ENCODE peak calls at places on chromosomes 16 and 17, in nine cellular contexts. G, B, A, O, Y, V, R, J and T are unnamed samples.

GRCh38 chr16:47664653-47665325 is 203.7 kb downstream of the PHKB start:
- DNase-seq in J (no peak), O (no peak), Y (no peak), V (no peak), G (peak; percentile 44), R (no peak), A (no peak), B (no peak), T (no peak)

GRCh38 chr16:4371481-4372314 is at the start of gene VASN:
- DNase-seq in A (peak; percentile 73), V (peak; percentile 40), R (peak; percentile 91), Y (peak; percentile 96), J (peak; percentile 96), O (peak; percentile 85), G (peak; percentile 68), B (peak; percentile 96), T (peak; percentile 71)

GRCh38 chr16:47725188-47725695 is 264.1 kb downstream of the PHKB start:
- DNase-seq in G (no peak), Y (no peak), V (no peak), B (no peak), O (no peak), R (no peak), A (no peak), J (no peak), T (no peak)

GRCh38 chr17:32962320-32962707 is 29.3 kb upstream of the SPACA3 start:
- DNase-seq in Y (no peak), J (no peak), O (no peak), G (no peak), B (no peak), R (no peak), V (no peak), A (no peak), T (peak; percentile 25)

GRCh38 chr17:51165680-51166197 is 472 bp upstream of the NME2 start:
- DNase-seq in V (no peak), R (peak; percentile 63), O (no peak), G (no peak), A (no peak), B (no peak), J (peak; percentile 25), Y (no peak), T (no peak)

GRCh38 chr16:38941-39892 is 14.2 kb downstream of the POLR3K start:
- DNase-seq in R (peak; percentile 49), J (peak; percentile 36), Y (no peak), V (no peak), G (no peak), O (no peak), B (peak; percentile 86), A (no peak), T (no peak)

GRCh38 chr17:1592751-1593629 is 30.4 kb upstream of the PITPNA start:
- DNase-seq in O (no peak), R (no peak), Y (no peak), B (peak; percentile 71), V (no peak), A (peak; percentile 62), J (no peak), G (no peak), T (no peak)

GRCh38 chr17:48792033-48792798 is 24.8 kb downstream of the TTLL6 start:
- DNase-seq in O (no peak), G (no peak), Y (no peak), R (no peak), B (no peak), V (no peak), J (no peak), A (no peak), T (no peak)

GRCh38 chr16:66337434-66338188 is 28.9 kb upstream of the CDH5 start:
- DNase-seq in G (no peak), O (no peak), B (no peak), A (no peak), Y (no peak), V (no peak), J (no peak), R (no peak), T (no peak)

GRCh38 chr16:50839920-50840729 is 98.2 kb downstream of the CYLD start:
- DNase-seq in O (no peak), J (no peak), A (no peak), Y (peak; percentile 61), B (no peak), V (no peak), G (no peak), R (no peak), T (peak; percentile 31)

GRCh38 chr16:79278506-79278905 is 322.0 kb downstream of the MAF start:
- DNase-seq in G (no peak), J (no peak), R (no peak), O (no peak), V (no peak), Y (no peak), A (no peak), B (peak; percentile 33), T (no peak)

GRCh38 chr17:63830278-63830677 is 2.8 kb upstream of the FTSJ3 start:
- DNase-seq in J (no peak), B (no peak), A (no peak), V (no peak), Y (no peak), O (no peak), R (no peak), G (no peak), T (no peak)

GRCh38 chr17:65864409-65864808 is 303.0 kb upstream of the AXIN2 start:
- DNase-seq in O (no peak), G (no peak), B (no peak), A (no peak), J (no peak), V (no peak), Y (no peak), R (no peak), T (no peak)

GRCh38 chr17:50675190-50675589 is 32.5 kb downstream of the ANKRD40 start:
- DNase-seq in G (no peak), A (no peak), V (no peak), B (no peak), R (no peak), O (no peak), J (no peak), Y (no peak), T (no peak)

GRCh38 chr17:78252111-78252634 is 20.7 kb downstream of the TMEM235 start:
- DNase-seq in A (no peak), G (no peak), O (no peak), Y (no peak), B (no peak), V (no peak), J (no peak), R (peak; percentile 67), T (no peak)

GRCh38 chr16:55576369-55576768 is 9.9 kb downstream of the CAPNS2 start:
- DNase-seq in G (no peak), R (no peak), O (no peak), V (no peak), B (no peak), J (no peak), Y (no peak), A (no peak), T (no peak)

GRCh38 chr16:82264781-82265180 is 94.8 kb upstream of the MPHOSPH6 start:
- DNase-seq in O (no peak), Y (no peak), J (no peak), G (no peak), A (no peak), V (no peak), R (no peak), B (no peak), T (no peak)

GRCh38 chr16:82263456-82264159 is 93.6 kb upstream of the MPHOSPH6 start:
- DNase-seq in J (peak; percentile 86), O (peak; percentile 41), G (peak; percentile 48), R (no peak), A (peak; percentile 22), V (peak; percentile 53), B (peak; percentile 22), Y (no peak), T (peak; percentile 75)

GRCh38 chr16:82260212-82260795 is 90.3 kb upstream of the MPHOSPH6 start:
- DNase-seq in R (no peak), Y (no peak), B (no peak), O (no peak), A (no peak), G (no peak), V (no peak), J (no peak), T (no peak)

GRCh38 chr16:82259731-82260130 is 89.7 kb upstream of the MPHOSPH6 start:
- DNase-seq in Y (no peak), G (no peak), V (no peak), J (no peak), A (no peak), R (no peak), O (no peak), B (no peak), T (no peak)

GRCh38 chr16:82262244-82262643 is 92.2 kb upstream of the MPHOSPH6 start:
- DNase-seq in J (no peak), O (no peak), B (no peak), G (no peak), A (no peak), Y (no peak), V (no peak), R (no peak), T (no peak)
- TF ChIP-seq POLR2A in J (no peak), O (no peak), B (no peak), G (no peak), A (no peak), Y (no peak), V (no peak), R (no peak), T (no peak)

DNA sequence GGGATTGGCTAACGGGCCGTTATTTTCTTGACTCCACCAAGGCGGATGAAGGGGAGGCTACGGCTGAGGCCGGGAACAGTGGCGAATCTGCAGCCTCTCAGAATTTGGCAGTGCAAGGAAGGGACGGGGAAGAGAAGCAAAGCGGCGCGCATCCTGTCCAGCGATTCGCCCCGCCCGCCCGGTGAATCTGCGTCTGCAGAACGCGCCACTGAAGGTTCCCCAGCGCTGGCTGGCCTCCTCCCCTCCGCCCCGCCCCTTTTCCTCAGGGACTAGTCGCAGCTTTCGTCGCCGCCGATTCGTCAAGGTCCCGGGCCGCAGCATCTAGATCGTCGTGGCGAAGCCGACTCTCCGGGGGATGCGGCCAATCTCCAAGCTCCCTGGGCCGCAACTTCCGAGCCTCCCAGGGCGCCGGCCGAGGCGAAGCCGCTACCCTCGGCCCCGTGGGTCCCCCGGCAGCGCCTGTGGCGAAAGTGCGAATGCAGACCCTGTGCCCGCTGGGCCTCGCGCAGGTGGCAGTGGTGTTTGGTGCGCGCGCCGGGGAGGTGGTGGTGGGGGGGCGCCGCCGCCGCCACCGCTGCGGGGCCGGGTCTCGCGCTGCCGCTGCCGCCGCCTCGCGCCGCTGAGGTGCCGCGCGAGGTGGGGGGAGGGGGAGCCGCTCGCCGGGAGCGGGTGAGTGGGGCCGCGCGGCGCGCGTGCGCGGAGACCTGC is at the start of gene SETD1A:
- DNase-seq in R (peak; percentile 98), B (peak; percentile 97), O (peak; percentile 97), J (peak; percentile 84), G (peak; percentile 98), Y (peak; percentile 99), V (peak; percentile 90), A (peak; percentile 95), T (peak; percentile 99)
- TF ChIP-seq POLR2A in R (peak; percentile 44), B (peak; percentile 46), O (peak; percentile 38), J (peak; percentile 74), G (peak; percentile 38), Y (no peak), V (no peak), A (peak; percentile 66), T (peak; percentile 59)

GRCh38 chr17:57875109-57876022 is 25.5 kb upstream of the MRPS23 start:
- DNase-seq in O (peak; percentile 83), B (no peak), Y (peak; percentile 93), J (peak; percentile 68), G (peak; percentile 96), V (peak; percentile 90), R (peak; percentile 88), A (peak; percentile 66), T (no peak)
- TF ChIP-seq POLR2A in O (no peak), B (no peak), Y (no peak), J (no peak), G (no peak), V (no peak), R (no peak), A (no peak), T (no peak)

GRCh38 chr17:56913867-56914640 is at the start of gene TRIM25:
- DNase-seq in R (peak; percentile 95), Y (peak; percentile 98), O (peak; percentile 94), V (peak; percentile 81), A (peak; percentile 93), B (peak; percentile 93), G (peak; percentile 93), J (peak; percentile 94), T (peak; percentile 91)
- TF ChIP-seq POLR2A in R (peak; percentile 98), Y (peak; percentile 91), O (peak; percentile 89), V (peak; percentile 99), A (peak; percentile 98), B (peak; percentile 98), G (peak; percentile 98), J (peak; percentile 99), T (peak; percentile 97)